ENCODE peak calls at places on chromosome 1, in five cellular contexts. R is activated CD4-positive, alpha-beta T cell treated with anti-CD3 and anti-CD28 coated beads, Interleukin-2, amount 50 U/mL, for 48 hours; Q is AG09309; N is sigmoid colon; Z is anterior cingulate cortex. W is an unnamed sample.

GRCh38 chr1:207282049-207282448 is 39.4 kb upstream of the CD55 start:
- DNase-seq in R (no peak), Q (no peak), N (no peak), Z (no peak), W (no peak)

GRCh38 chr1:86156571-86157455 is at the start of gene COL24A1:
- DNase-seq in R (no peak), Q (no peak), N (peak), Z (peak), W (no peak)

GRCh38 chr1:206469411-206469932 is 804 bp upstream of the IKBKE start:
- DNase-seq in R (peak), Q (no peak), N (no peak), Z (no peak), W (peak)

GRCh38 chr1:78351551-78352216 is 139.1 kb upstream of the PTGFR start:
- DNase-seq in R (no peak), Q (no peak), N (no peak), Z (no peak), W (no peak)

GRCh38 chr1:224789311-224789710 is 140.2 kb upstream of the DNAH14 start:
- DNase-seq in R (no peak), Q (no peak), N (no peak), Z (no peak), W (no peak)

GRCh38 chr1:154999651-155000474 is 2.7 kb upstream of the ZBTB7B start:
- DNase-seq in R (peak), Q (no peak), N (no peak), Z (no peak), W (no peak)

GRCh38 chr1:108852141-108852540 is 4.8 kb downstream of the AKNAD1 start:
- DNase-seq in R (no peak), Q (no peak), N (no peak), Z (no peak), W (no peak)

GRCh38 chr1:47478090-47478489 is 40.2 kb downstream of the FOXD2 start:
- DNase-seq in R (no peak), Q (no peak), N (no peak), Z (no peak), W (no peak)

GRCh38 chr1:2784854-2785630 is 16.5 kb downstream of the TTC34 start:
- DNase-seq in R (no peak), Q (no peak), N (peak), Z (no peak), W (no peak)

GRCh38 chr1:23742670-23743286 is 493 bp upstream of the ELOA start:
- DNase-seq in R (peak), Q (no peak), N (peak), Z (no peak), W (no peak)

GRCh38 chr1:25505706-25506385 is 37.6 kb upstream of the LDLRAP1 start:
- DNase-seq in R (no peak), Q (no peak), N (peak), Z (no peak), W (no peak)

GRCh38 chr1:214827883-214828282 is 224.9 kb downstream of the CENPF start:
- DNase-seq in R (no peak), Q (no peak), N (no peak), Z (no peak), W (no peak)

GRCh38 chr1:109792056-109792831 is 28.5 kb upstream of the EPS8L3 start:
- DNase-seq in R (no peak), Q (peak), N (peak), Z (peak), W (no peak)

GRCh38 chr1:200642481-200642880 is 21.9 kb upstream of the KIF14 start:
- DNase-seq in R (no peak), Q (no peak), N (no peak), Z (no peak), W (no peak)

GRCh38 chr1:228798047-228798446 is 62.8 kb downstream of the RHOU start:
- DNase-seq in R (no peak), Q (no peak), N (peak), Z (no peak), W (no peak)

GRCh38 chr1:18155881-18156385 is 48.3 kb downstream of the IGSF21 start:
- DNase-seq in R (no peak), Q (no peak), N (no peak), Z (no peak), W (no peak)

GRCh38 chr1:153363641-153364040 is 6.0 kb downstream of the S100A9 start:
- DNase-seq in R (no peak), Q (no peak), N (no peak), Z (no peak), W (no peak)

GRCh38 chr1:230124187-230125128 is 57.4 kb downstream of the GALNT2 start:
- DNase-seq in R (no peak), Q (no peak), N (no peak), Z (no peak), W (no peak)

GRCh38 chr1:207502726-207503125 is 6.8 kb downstream of the CR1 start:
- DNase-seq in R (no peak), Q (no peak), N (no peak), Z (no peak), W (no peak)

GRCh38 chr1:57423135-57424131 is at the start of gene DAB1:
- DNase-seq in R (no peak), Q (no peak), N (no peak), Z (peak), W (no peak)

GRCh38 chr1:119711804-119712341 is at the start of gene PHGDH:
- DNase-seq in R (peak), Q (peak), N (peak), Z (peak), W (no peak)

W was measured in SW 1271.